ENCODE peak calls at places on chromosomes 6 and 20, in six cellular contexts. F, A, K, U, C and N are unnamed samples.
A peak's percentile ranks its signal among the peaks of the same experiment; 100 is the strongest.

GRCh38 chr6:123062645-123063044 is 66.6 kb downstream of the CLVS2 start:
- DNase-seq in F (no peak), A (no peak), K (no peak), U (no peak), C (no peak), N (peak; percentile 37)

GRCh38 chr20:10502098-10502526 is 67.0 kb downstream of the SLX4IP start:
- DNase-seq in F (no peak), A (no peak), K (no peak), U (no peak), C (no peak), N (no peak)

GRCh38 chr6:71164890-71165289 is 123.7 kb upstream of the OGFRL1 start:
- DNase-seq in F (no peak), A (no peak), K (no peak), U (no peak), C (no peak), N (no peak)

GRCh38 chr6:156687875-156688549 is 89.2 kb upstream of the ARID1B start:
- DNase-seq in F (peak; percentile 14), A (peak; percentile 63), K (peak; percentile 61), U (peak; percentile 62), C (peak; percentile 34), N (peak; percentile 23)

GRCh38 chr6:143701343-143702234 is 23.8 kb downstream of the PHACTR2 start:
- DNase-seq in F (peak; percentile 13), A (no peak), K (no peak), U (no peak), C (no peak), N (no peak)

GRCh38 chr6:152094992-152095592 is 287.6 kb downstream of the ESR1 start:
- DNase-seq in F (peak; percentile 100), A (peak; percentile 45), K (no peak), U (peak; percentile 98), C (peak; percentile 96), N (no peak)

GRCh38 chr6:128491643-128492206 is 28.7 kb downstream of the PTPRK start:
- DNase-seq in F (peak; percentile 65), A (no peak), K (no peak), U (peak; percentile 72), C (peak; percentile 14), N (no peak)

GRCh38 chr6:85126448-85127178 is 323.3 kb upstream of the NT5E start:
- DNase-seq in F (peak; percentile 2), A (peak; percentile 89), K (peak; percentile 82), U (peak; percentile 49), C (peak; percentile 27), N (peak; percentile 57)

GRCh38 chr6:14743465-14744211 is 502.2 kb upstream of the JARID2 start:
- DNase-seq in F (peak; percentile 100), A (no peak), K (no peak), U (peak; percentile 99), C (peak; percentile 96), N (no peak)

GRCh38 chr6:34053721-34054120 is 92.2 kb downstream of the GRM4 start:
- DNase-seq in F (no peak), A (peak; percentile 63), K (no peak), U (no peak), C (no peak), N (no peak)

GRCh38 chr20:61525781-61526431 is 273.8 kb downstream of the CDH4 start:
- DNase-seq in F (peak; percentile 72), A (no peak), K (no peak), U (peak; percentile 60), C (no peak), N (no peak)

GRCh38 chr6:111503660-111504059 is 20.6 kb upstream of the REV3L start:
- DNase-seq in F (peak; percentile 19), A (no peak), K (no peak), U (no peak), C (no peak), N (no peak)

GRCh38 chr6:43746071-43746470 is 23.9 kb upstream of the VEGFA start:
- DNase-seq in F (no peak), A (peak; percentile 17), K (peak; percentile 33), U (no peak), C (no peak), N (no peak)

GRCh38 chr20:58407201-58407873 is 18.3 kb downstream of the VAPB start:
- DNase-seq in F (peak; percentile 28), A (no peak), K (no peak), U (peak; percentile 30), C (no peak), N (no peak)

GRCh38 chr6:155186052-155186658 is 77.7 kb upstream of the CLDN20 start:
- DNase-seq in F (peak; percentile 23), A (peak; percentile 41), K (no peak), U (peak; percentile 34), C (no peak), N (no peak)

GRCh38 chr6:117346142-117346930 is 79.4 kb downstream of the ROS1 start:
- DNase-seq in F (peak; percentile 28), A (no peak), K (no peak), U (peak; percentile 43), C (peak; percentile 65), N (no peak)

GRCh38 chr6:52574709-52575489 is 2.0 kb downstream of the TRAM2 start:
- DNase-seq in F (no peak), A (no peak), K (no peak), U (peak; percentile 81), C (peak; percentile 53), N (no peak)

GRCh38 chr6:2971420-2972218 is at the start of gene SERPINB6:
- DNase-seq in F (peak; percentile 71), A (no peak), K (peak; percentile 63), U (peak; percentile 87), C (peak; percentile 76), N (no peak)
- H4K8ac ChIP-seq in F (peak within 1 kb of the TSS; percentile 86), A (no peak within 1 kb of the TSS), K (peak within 1 kb of the TSS; percentile 93), U (peak within 1 kb of the TSS; percentile 87), C (peak within 1 kb of the TSS; percentile 94), N (no peak within 1 kb of the TSS)

GRCh38 chr20:21573259-21573658 is 59.4 kb upstream of the NKX2-2 start:
- DNase-seq in F (no peak), A (no peak), K (no peak), U (no peak), C (no peak), N (no peak)

GRCh38 chr20:21570285-21570992 is 56.6 kb upstream of the NKX2-2 start:
- DNase-seq in F (no peak), A (no peak), K (no peak), U (no peak), C (no peak), N (no peak)

GRCh38 chr20:21569586-21569985 is 55.7 kb upstream of the NKX2-2 start:
- DNase-seq in F (no peak), A (no peak), K (no peak), U (no peak), C (no peak), N (no peak)

GRCh38 chr20:21574443-21574842 is 60.6 kb upstream of the NKX2-2 start:
- DNase-seq in F (no peak), A (no peak), K (no peak), U (no peak), C (no peak), N (no peak)

GRCh38 chr20:21571841-21572690 is 58.2 kb upstream of the NKX2-2 start:
- DNase-seq in F (no peak), A (no peak), K (peak; percentile 57), U (peak; percentile 1), C (peak; percentile 39), N (peak; percentile 24)
- H2AFZ ChIP-seq in F (peak overlapping the region; percentile 10), A (no peak overlapping the region), K (peak overlapping the region; percentile 86), U (no peak overlapping the region), C (no peak overlapping the region), N (no peak overlapping the region)

DNA sequence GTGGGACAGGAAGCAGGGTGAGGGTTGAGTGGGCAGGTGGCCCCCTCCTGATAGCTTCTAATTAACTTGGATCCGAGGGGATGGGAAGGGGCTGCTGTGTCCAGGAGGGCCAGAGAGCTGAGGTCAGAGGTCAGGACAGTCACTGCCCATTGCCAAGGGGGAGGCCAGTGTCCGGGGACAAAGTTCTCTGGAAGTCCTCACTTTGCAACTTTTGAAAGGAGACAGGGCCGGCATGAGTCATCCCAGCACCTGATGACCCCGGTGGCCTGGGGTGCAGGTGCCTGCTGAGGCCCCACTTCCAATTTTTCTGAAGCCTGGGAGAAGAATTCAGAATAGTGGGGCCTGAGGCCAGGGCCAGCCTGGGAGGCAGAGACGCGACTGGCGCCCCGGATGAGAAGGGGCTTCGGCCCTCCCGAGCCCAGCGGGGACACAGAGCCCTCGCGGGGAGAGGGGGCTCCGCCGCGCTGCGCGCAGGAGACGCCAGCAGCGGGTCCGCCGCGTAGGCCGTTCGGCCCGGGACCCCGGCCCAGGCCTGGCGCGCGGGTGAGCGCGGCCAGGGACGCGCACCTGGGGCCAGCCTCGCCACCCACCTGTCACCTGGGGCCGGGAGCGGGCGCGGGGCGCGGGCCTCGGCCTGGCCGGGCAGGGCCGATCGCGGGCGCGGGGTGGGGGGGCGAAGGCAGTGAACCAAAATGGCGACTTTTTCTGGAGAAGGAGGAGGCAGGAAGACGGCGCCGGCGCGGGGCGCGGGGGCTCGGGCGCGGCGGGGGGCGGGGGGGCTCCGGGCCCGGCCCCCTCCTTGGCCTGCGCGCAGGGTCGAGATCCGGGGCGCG is 586 bp downstream of the ZNF512B start:
- DNase-seq in F (no peak), A (peak; percentile 32), K (peak; percentile 76), U (no peak), C (no peak), N (no peak)
- H4K8ac ChIP-seq in F (peak overlapping the region; percentile 47), A (no peak overlapping the region), K (peak overlapping the region; percentile 71), U (peak overlapping the region; percentile 54), C (peak overlapping the region; percentile 48), N (no peak overlapping the region)

GRCh38 chr20:46965124-46965455 is 70.4 kb downstream of the EYA2 start:
- DNase-seq in F (no peak), A (no peak), K (no peak), U (no peak), C (no peak), N (no peak)

GRCh38 chr20:46963196-46963529 is 68.5 kb downstream of the EYA2 start:
- DNase-seq in F (no peak), A (no peak), K (no peak), U (no peak), C (no peak), N (no peak)

GRCh38 chr20:46964299-46965123 is 69.9 kb downstream of the EYA2 start:
- DNase-seq in F (no peak), A (no peak), K (no peak), U (no peak), C (peak; percentile 79), N (no peak)

GRCh38 chr20:46962452-46963195 is 68.0 kb downstream of the EYA2 start:
- DNase-seq in F (peak; percentile 39), A (no peak), K (no peak), U (no peak), C (no peak), N (no peak)

GRCh38 chr20:46963758-46964181 is 69.1 kb downstream of the EYA2 start:
- DNase-seq in F (peak; percentile 21), A (no peak), K (no peak), U (no peak), C (peak; percentile 77), N (no peak)
- H2AFZ ChIP-seq in F (no peak overlapping the region), A (no peak overlapping the region), K (no peak overlapping the region), U (no peak overlapping the region), C (no peak overlapping the region), N (no peak overlapping the region)

DNA sequence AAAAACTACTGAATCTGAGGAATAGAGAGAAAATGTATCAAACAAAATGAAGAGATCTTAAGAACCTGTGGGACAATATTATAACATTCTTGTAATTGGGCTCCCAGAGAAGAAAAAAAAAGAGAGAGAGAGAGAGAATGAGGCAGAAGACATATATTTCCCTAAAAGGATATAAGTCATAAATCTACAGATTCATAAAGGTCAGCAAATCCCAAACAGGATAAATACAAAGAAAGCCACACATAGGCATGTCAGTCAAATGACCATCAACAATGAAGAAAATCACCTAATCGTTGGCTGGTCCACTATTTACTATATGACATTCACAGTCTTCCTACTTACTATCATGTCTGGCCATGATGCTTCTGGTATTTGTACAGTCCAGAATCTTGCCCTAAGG is 190.3 kb downstream of the GMDS start:
- DNase-seq in F (no peak), A (no peak), K (no peak), U (no peak), C (no peak), N (no peak)
- H4K8ac ChIP-seq in F (no peak overlapping the region), A (no peak overlapping the region), K (no peak overlapping the region), U (no peak overlapping the region), C (no peak overlapping the region), N (no peak overlapping the region)